ENCODE peak calls at places on chromosomes 11 and 22, in six cellular contexts. V is A549, F is HCT116, Z is K562, M is endothelial cell of umbilical vein, K is H1. Q is an unnamed sample.

GRCh38 chr11:30586251-30587144 is at the start of gene MPPED2:
- DNase-seq in K (no peak), Z (peak), F (no peak), M (no peak), V (peak), Q (no peak)

GRCh38 chr22:19134874-19135273 is 3.8 kb downstream of the TSSK2 start:
- DNase-seq in M (no peak), Z (no peak), V (no peak), K (no peak), F (no peak), Q (no peak)

GRCh38 chr22:19940536-19941364 is 822 bp upstream of the COMT start:
- DNase-seq in M (no peak), V (no peak), Z (peak), F (no peak), K (no peak), Q (peak)

GRCh38 chr22:23242473-23243001 is 62.2 kb downstream of the BCR start:
- DNase-seq in Z (peak), F (no peak), M (no peak), K (peak), V (no peak), Q (no peak)

GRCh38 chr11:9066432-9066925 is 24.9 kb downstream of the SCUBE2 start:
- DNase-seq in F (no peak), M (no peak), Z (no peak), K (no peak), V (no peak), Q (no peak)

GRCh38 chr11:64204080-64204440 is 2.5 kb upstream of the FERMT3 start:
- DNase-seq in F (no peak), Z (no peak), M (no peak), K (no peak), V (no peak), Q (no peak)

GRCh38 chr11:44011797-44012196 is 36.0 kb upstream of the ACCSL start:
- DNase-seq in M (no peak), K (no peak), F (no peak), Z (no peak), V (no peak), Q (no peak)

GRCh38 chr22:19658057-19658966 is 56.0 kb upstream of the SEPTIN5 start:
- DNase-seq in Z (no peak), K (no peak), F (no peak), V (no peak), M (no peak), Q (no peak)

GRCh38 chr11:101430236-101430635 is 153.6 kb downstream of the TRPC6 start:
- DNase-seq in Z (no peak), F (no peak), K (no peak), M (no peak), V (no peak), Q (no peak)

GRCh38 chr11:8098879-8099278 is 17.9 kb downstream of the TUB start:
- DNase-seq in K (no peak), M (no peak), V (no peak), F (no peak), Z (no peak), Q (no peak)

GRCh38 chr11:1834132-1834610 is 619 bp upstream of the SYT8 start:
- DNase-seq in Z (no peak), K (no peak), M (no peak), V (no peak), F (peak), Q (no peak)

GRCh38 chr11:16807306-16807705 is 68.9 kb downstream of the C11orf58 start:
- DNase-seq in F (no peak), V (no peak), M (no peak), K (no peak), Z (no peak), Q (peak)

GRCh38 chr11:90757851-90758494 is 535.1 kb upstream of the CHORDC1 start:
- DNase-seq in V (no peak), Z (no peak), F (no peak), M (no peak), K (no peak), Q (no peak)
- TF ChIP-seq CTCF in V (no peak), Z (no peak), F (no peak), M (no peak), K (no peak), Q (no peak)

DNA sequence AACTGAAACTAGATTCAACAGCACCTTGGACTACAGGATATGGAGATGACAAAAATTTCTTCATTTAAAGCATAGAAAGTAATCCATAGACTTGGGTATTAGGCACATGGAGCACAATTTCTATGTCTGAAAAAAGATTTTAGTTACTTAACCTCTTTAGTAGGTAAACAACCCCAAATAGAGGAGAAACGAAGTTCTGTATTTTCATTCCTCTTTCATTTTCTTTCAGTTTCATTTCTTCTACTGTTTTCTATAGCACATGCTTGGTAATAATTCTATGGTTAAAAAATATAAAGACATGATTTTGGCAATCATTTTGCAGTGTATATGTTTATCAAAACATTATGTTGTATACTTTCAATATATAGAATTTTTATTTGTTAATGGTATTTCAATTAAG is 99.5 kb downstream of the CASP12 start:
- DNase-seq in M (no peak), V (no peak), Z (no peak), F (no peak), K (no peak), Q (no peak)
- H3K4me3 ChIP-seq in M (no peak), V (no peak), Z (no peak), F (no peak), K (no peak), Q (no peak)

GRCh38 chr11:115784796-115785521 is 280.7 kb upstream of the CADM1 start:
- DNase-seq in F (no peak), K (no peak), M (no peak), V (no peak), Z (no peak), Q (no peak)
- TF ChIP-seq MAX in F (no peak), K (no peak), M (no peak), V (no peak), Z (no peak), Q (no peak)

DNA sequence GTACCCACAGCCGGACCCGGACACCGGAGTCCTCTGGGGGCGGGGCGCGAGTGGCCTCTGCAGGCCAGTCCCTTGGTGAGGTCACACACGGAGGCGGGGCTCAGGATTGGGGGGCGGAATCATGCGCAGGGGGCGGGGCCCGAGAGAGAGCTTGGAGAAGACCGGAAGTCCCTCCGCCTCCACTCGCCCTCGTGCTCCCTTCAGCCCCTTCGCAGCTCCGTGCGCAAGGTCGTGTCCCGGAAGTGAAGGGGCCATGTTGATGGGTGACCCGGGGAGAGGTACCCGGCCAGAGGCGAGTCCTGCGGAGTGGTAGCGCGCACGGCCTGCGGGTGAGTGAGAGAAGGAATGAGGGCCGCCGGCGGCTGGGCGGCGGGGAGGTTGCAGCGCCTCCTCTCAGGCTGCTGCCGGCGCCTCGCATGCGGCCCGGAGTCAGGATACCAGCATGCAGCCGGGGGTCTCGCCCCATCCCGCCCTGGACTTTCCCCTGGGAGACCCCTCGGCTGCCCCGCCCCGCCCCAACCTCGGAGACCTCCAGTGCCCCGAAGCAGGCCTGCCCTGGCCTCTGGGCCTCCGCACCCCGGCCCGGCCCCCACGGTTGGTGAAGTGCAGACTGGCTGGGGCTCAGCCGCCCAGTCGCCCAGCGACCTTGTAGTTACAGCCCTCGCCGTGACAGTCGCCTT is at the start of gene MIEF1:
- DNase-seq in K (peak), Z (peak), F (peak), M (peak), V (peak), Q (peak)
- TF ChIP-seq CTCF in K (no peak), Z (no peak), F (no peak), M (no peak), V (no peak), Q (no peak)

GRCh38 chr11:126415669-126416420 is 60.4 kb downstream of the ST3GAL4 start:
- DNase-seq in V (no peak), K (no peak), M (no peak), Z (no peak), F (no peak), Q (no peak)
- H3K4me3 ChIP-seq in V (no peak), K (no peak), M (no peak), Z (no peak), F (no peak), Q (no peak)